ENCODE peak calls at places on chromosomes 12 and 14, in nine cellular contexts. One of them, this sample, is unnamed.

GRCh38 chr14:94129758-94130414 is 482 bp upstream of the IFI27L2 start:
- DNase-seq in psoas muscle: no peak
- DNase-seq in retinal pigment epithelial cell: no peak
- DNase-seq in GM12864: no peak
- DNase-seq in left ventricle myocardium inferior: peak; percentile 50
- DNase-seq in upper lobe of right lung: no peak
- DNase-seq in AG10803: peak; percentile 41
- DNase-seq in lower leg skin: peak; percentile 85
- DNase-seq in fibroblast of pulmonary artery: peak; percentile 48
- DNase-seq in this sample: peak; percentile 75

GRCh38 chr12:53961025-53961761 is 6.5 kb downstream of the HOXC12 start:
- DNase-seq in psoas muscle: peak; percentile 54
- DNase-seq in retinal pigment epithelial cell: no peak
- DNase-seq in GM12864: no peak
- DNase-seq in left ventricle myocardium inferior: no peak
- DNase-seq in upper lobe of right lung: no peak
- DNase-seq in AG10803: no peak
- DNase-seq in lower leg skin: no peak
- DNase-seq in fibroblast of pulmonary artery: no peak
- DNase-seq in this sample: no peak

GRCh38 chr12:132163041-132163910 is 19.0 kb downstream of the NOC4L start:
- DNase-seq in psoas muscle: peak; percentile 42
- DNase-seq in retinal pigment epithelial cell: no peak
- DNase-seq in GM12864: no peak
- DNase-seq in left ventricle myocardium inferior: peak; percentile 11
- DNase-seq in upper lobe of right lung: no peak
- DNase-seq in AG10803: no peak
- DNase-seq in lower leg skin: no peak
- DNase-seq in fibroblast of pulmonary artery: no peak
- DNase-seq in this sample: no peak

GRCh38 chr14:92009604-92010003 is 30.3 kb downstream of the TRIP11 start:
- DNase-seq in psoas muscle: no peak
- DNase-seq in retinal pigment epithelial cell: no peak
- DNase-seq in GM12864: no peak
- DNase-seq in left ventricle myocardium inferior: no peak
- DNase-seq in upper lobe of right lung: no peak
- DNase-seq in AG10803: no peak
- DNase-seq in lower leg skin: no peak
- DNase-seq in fibroblast of pulmonary artery: no peak
- DNase-seq in this sample: no peak

GRCh38 chr12:106975098-106975497 is 11.8 kb downstream of the MTERF2 start:
- DNase-seq in psoas muscle: no peak
- DNase-seq in retinal pigment epithelial cell: no peak
- DNase-seq in GM12864: no peak
- DNase-seq in left ventricle myocardium inferior: no peak
- DNase-seq in upper lobe of right lung: no peak
- DNase-seq in AG10803: no peak
- DNase-seq in lower leg skin: no peak
- DNase-seq in fibroblast of pulmonary artery: no peak
- DNase-seq in this sample: no peak

GRCh38 chr12:54126696-54127537 is 61.9 kb downstream of the SMUG1 start:
- DNase-seq in psoas muscle: peak; percentile 84
- DNase-seq in retinal pigment epithelial cell: no peak
- DNase-seq in GM12864: no peak
- DNase-seq in left ventricle myocardium inferior: peak; percentile 66
- DNase-seq in upper lobe of right lung: no peak
- DNase-seq in AG10803: peak; percentile 53
- DNase-seq in lower leg skin: peak; percentile 97
- DNase-seq in fibroblast of pulmonary artery: no peak
- DNase-seq in this sample: peak; percentile 54

GRCh38 chr14:75196468-75196867 is 20.1 kb upstream of the TMED10 start:
- DNase-seq in psoas muscle: no peak
- DNase-seq in retinal pigment epithelial cell: no peak
- DNase-seq in GM12864: no peak
- DNase-seq in left ventricle myocardium inferior: no peak
- DNase-seq in upper lobe of right lung: peak; percentile 71
- DNase-seq in AG10803: no peak
- DNase-seq in lower leg skin: no peak
- DNase-seq in fibroblast of pulmonary artery: no peak
- DNase-seq in this sample: no peak

GRCh38 chr12:52368494-52368893 is 1.2 kb upstream of the KRT85 start:
- DNase-seq in psoas muscle: no peak
- DNase-seq in retinal pigment epithelial cell: no peak
- DNase-seq in GM12864: no peak
- DNase-seq in left ventricle myocardium inferior: no peak
- DNase-seq in upper lobe of right lung: no peak
- DNase-seq in AG10803: no peak
- DNase-seq in lower leg skin: no peak
- DNase-seq in fibroblast of pulmonary artery: no peak
- DNase-seq in this sample: no peak

GRCh38 chr12:83040339-83040738 is 353.6 kb downstream of the TMTC2 start:
- DNase-seq in psoas muscle: no peak
- DNase-seq in retinal pigment epithelial cell: no peak
- DNase-seq in GM12864: no peak
- DNase-seq in left ventricle myocardium inferior: no peak
- DNase-seq in upper lobe of right lung: no peak
- DNase-seq in AG10803: no peak
- DNase-seq in lower leg skin: no peak
- DNase-seq in fibroblast of pulmonary artery: peak; percentile 10
- DNase-seq in this sample: no peak

DNA sequence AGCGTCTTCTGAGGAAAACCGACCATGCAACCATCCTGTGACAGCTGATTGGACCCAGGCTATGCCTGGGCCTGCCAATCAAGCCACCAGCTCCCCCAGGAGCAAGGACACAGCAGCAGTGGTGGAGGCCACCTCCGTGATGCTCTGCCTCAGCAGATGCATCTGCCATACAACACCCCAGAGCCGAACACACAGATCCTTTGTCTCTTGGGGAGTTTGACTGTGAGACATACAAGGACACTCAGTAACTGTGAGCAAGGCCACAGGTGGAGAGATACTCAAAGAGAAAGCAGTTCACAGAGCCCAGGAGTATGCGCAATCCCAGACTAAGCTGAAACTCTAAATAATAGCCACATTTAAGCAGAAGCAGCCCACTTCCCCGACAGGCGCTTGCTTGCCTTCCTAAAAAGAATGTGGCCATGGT is 10.0 kb upstream of the CNIH1 start:
- DNase-seq in psoas muscle: no peak
- DNase-seq in retinal pigment epithelial cell: no peak
- DNase-seq in GM12864: no peak
- DNase-seq in left ventricle myocardium inferior: no peak
- DNase-seq in upper lobe of right lung: no peak
- DNase-seq in AG10803: no peak
- DNase-seq in lower leg skin: no peak
- DNase-seq in fibroblast of pulmonary artery: no peak
- DNase-seq in this sample: no peak
- H3K4me3 ChIP-seq in psoas muscle: no peak overlapping the region
- H3K4me3 ChIP-seq in retinal pigment epithelial cell: no peak overlapping the region
- H3K4me3 ChIP-seq in GM12864: no peak overlapping the region
- H3K4me3 ChIP-seq in left ventricle myocardium inferior: no peak overlapping the region
- H3K4me3 ChIP-seq in upper lobe of right lung: no peak overlapping the region
- H3K4me3 ChIP-seq in AG10803: no peak overlapping the region
- H3K4me3 ChIP-seq in lower leg skin: no peak overlapping the region
- H3K4me3 ChIP-seq in fibroblast of pulmonary artery: no peak overlapping the region
- H3K4me3 ChIP-seq in this sample: no peak overlapping the region

GRCh38 chr12:32988982-32989381 is 92.4 kb upstream of the PKP2 start:
- DNase-seq in psoas muscle: no peak
- DNase-seq in retinal pigment epithelial cell: peak; percentile 44
- DNase-seq in GM12864: no peak
- DNase-seq in left ventricle myocardium inferior: no peak
- DNase-seq in upper lobe of right lung: no peak
- DNase-seq in AG10803: no peak
- DNase-seq in lower leg skin: no peak
- DNase-seq in fibroblast of pulmonary artery: peak; percentile 21
- DNase-seq in this sample: no peak
- TF ChIP-seq CTCF in psoas muscle: no peak
- TF ChIP-seq CTCF in retinal pigment epithelial cell: no peak
- TF ChIP-seq CTCF in GM12864: no peak
- TF ChIP-seq CTCF in left ventricle myocardium inferior: no peak
- TF ChIP-seq CTCF in upper lobe of right lung: no peak
- TF ChIP-seq CTCF in AG10803: no peak
- TF ChIP-seq CTCF in lower leg skin: no peak
- TF ChIP-seq CTCF in fibroblast of pulmonary artery: no peak
- TF ChIP-seq CTCF in this sample: no peak

DNA sequence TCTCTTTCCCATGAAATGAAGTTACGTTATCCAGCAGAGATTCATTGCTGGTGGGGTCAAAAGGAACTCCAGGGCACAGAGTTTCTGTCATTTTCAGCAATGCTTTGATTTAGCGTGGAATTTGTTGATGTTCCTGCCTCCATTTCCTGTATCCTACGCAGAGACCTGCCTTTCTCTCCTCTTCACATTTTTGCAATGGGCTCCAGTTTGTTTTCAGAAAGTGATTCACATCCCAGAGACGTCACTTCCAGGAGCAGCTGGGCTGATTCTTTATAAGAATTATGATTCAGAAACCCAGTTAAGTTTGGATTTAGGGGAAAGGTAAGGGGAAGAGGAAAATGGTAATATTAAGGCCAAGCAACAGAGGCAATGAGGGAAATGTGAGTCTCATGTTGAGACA is 11.6 kb downstream of the RNASE10 start:
- DNase-seq in psoas muscle: no peak
- DNase-seq in retinal pigment epithelial cell: no peak
- DNase-seq in GM12864: no peak
- DNase-seq in left ventricle myocardium inferior: no peak
- DNase-seq in upper lobe of right lung: no peak
- DNase-seq in AG10803: peak; percentile 4
- DNase-seq in lower leg skin: no peak
- DNase-seq in fibroblast of pulmonary artery: peak; percentile 82
- DNase-seq in this sample: peak; percentile 89
- H3K4me3 ChIP-seq in psoas muscle: no peak overlapping the region
- H3K4me3 ChIP-seq in retinal pigment epithelial cell: no peak overlapping the region
- H3K4me3 ChIP-seq in GM12864: no peak overlapping the region
- H3K4me3 ChIP-seq in left ventricle myocardium inferior: no peak overlapping the region
- H3K4me3 ChIP-seq in upper lobe of right lung: no peak overlapping the region
- H3K4me3 ChIP-seq in AG10803: no peak overlapping the region
- H3K4me3 ChIP-seq in lower leg skin: no peak overlapping the region
- H3K4me3 ChIP-seq in fibroblast of pulmonary artery: no peak overlapping the region
- H3K4me3 ChIP-seq in this sample: no peak overlapping the region

GRCh38 chr12:55132816-55133215 is 6.6 kb downstream of the OR9K2 start:
- DNase-seq in psoas muscle: no peak
- DNase-seq in retinal pigment epithelial cell: no peak
- DNase-seq in GM12864: no peak
- DNase-seq in left ventricle myocardium inferior: no peak
- DNase-seq in upper lobe of right lung: no peak
- DNase-seq in AG10803: no peak
- DNase-seq in lower leg skin: no peak
- DNase-seq in fibroblast of pulmonary artery: no peak
- DNase-seq in this sample: no peak
- TF ChIP-seq CTCF in psoas muscle: no peak
- TF ChIP-seq CTCF in retinal pigment epithelial cell: no peak
- TF ChIP-seq CTCF in GM12864: peak; percentile 26
- TF ChIP-seq CTCF in left ventricle myocardium inferior: no peak
- TF ChIP-seq CTCF in upper lobe of right lung: no peak
- TF ChIP-seq CTCF in AG10803: no peak
- TF ChIP-seq CTCF in lower leg skin: no peak
- TF ChIP-seq CTCF in fibroblast of pulmonary artery: no peak
- TF ChIP-seq CTCF in this sample: peak; percentile 1

DNA sequence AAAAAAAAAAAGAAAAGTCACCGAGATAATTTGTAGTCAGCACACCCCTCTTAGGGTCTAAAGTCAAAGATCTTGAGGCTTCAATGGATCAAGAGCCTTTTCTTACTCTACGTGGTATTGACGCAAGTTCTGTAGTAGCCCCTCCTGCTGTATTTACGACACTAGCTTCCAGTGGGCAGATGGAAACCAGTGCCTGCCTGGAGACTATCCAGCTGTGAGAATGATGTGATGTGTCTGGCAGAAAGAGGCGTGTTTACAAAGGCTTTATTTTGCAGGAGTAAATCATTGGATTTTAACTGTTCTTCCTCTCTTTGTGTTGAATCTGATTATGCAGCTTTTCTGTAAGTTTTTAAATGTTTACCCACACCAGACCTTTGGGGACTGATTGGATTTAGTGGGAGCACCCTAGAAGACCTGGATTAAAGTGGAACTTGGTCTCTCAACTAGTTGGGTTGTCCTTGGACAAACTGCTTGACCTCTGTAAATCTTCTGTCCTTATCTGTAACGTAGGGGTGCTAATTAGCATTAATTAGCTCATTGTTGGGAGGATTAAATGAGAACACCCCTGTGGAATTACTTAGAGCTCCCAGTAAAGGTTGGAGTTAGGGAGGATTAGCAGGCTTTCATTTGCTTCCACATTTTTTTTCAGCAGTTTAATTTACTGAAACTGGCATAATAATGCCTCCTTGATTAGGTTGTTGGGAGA is 72.4 kb downstream of the RASSF3 start:
- DNase-seq in psoas muscle: no peak
- DNase-seq in retinal pigment epithelial cell: peak; percentile 76
- DNase-seq in GM12864: no peak
- DNase-seq in left ventricle myocardium inferior: peak; percentile 50
- DNase-seq in upper lobe of right lung: no peak
- DNase-seq in AG10803: peak; percentile 89
- DNase-seq in lower leg skin: peak; percentile 67
- DNase-seq in fibroblast of pulmonary artery: peak; percentile 96
- DNase-seq in this sample: peak; percentile 84
- H3K4me3 ChIP-seq in psoas muscle: no peak overlapping the region
- H3K4me3 ChIP-seq in retinal pigment epithelial cell: no peak overlapping the region
- H3K4me3 ChIP-seq in GM12864: no peak overlapping the region
- H3K4me3 ChIP-seq in left ventricle myocardium inferior: peak overlapping the region; percentile 43
- H3K4me3 ChIP-seq in upper lobe of right lung: no peak overlapping the region
- H3K4me3 ChIP-seq in AG10803: no peak overlapping the region
- H3K4me3 ChIP-seq in lower leg skin: no peak overlapping the region
- H3K4me3 ChIP-seq in fibroblast of pulmonary artery: no peak overlapping the region
- H3K4me3 ChIP-seq in this sample: no peak overlapping the region

DNA sequence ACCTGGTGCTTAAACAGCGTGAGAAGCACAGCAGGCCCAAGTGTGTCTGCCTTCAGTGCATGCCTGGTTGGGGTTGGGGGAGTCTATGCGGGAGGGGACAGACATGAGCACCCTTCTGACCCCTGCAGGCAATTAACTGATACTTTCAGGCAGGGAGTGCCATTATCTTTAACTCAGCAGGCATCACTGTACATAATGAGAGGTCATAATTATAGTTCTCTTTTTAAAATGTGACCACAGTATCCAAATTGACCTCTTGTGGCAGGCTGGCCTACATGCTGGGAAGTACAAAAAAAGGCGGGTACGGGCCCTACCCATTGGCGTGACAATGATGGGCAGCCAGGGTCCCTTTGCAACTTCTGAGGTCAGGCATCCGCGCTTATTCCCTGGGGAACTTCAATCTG is 209.1 kb downstream of the FOXN3 start:
- DNase-seq in psoas muscle: no peak
- DNase-seq in retinal pigment epithelial cell: no peak
- DNase-seq in GM12864: no peak
- DNase-seq in left ventricle myocardium inferior: no peak
- DNase-seq in upper lobe of right lung: no peak
- DNase-seq in AG10803: no peak
- DNase-seq in lower leg skin: no peak
- DNase-seq in fibroblast of pulmonary artery: no peak
- DNase-seq in this sample: no peak
- TF ChIP-seq CTCF in psoas muscle: no peak
- TF ChIP-seq CTCF in retinal pigment epithelial cell: no peak
- TF ChIP-seq CTCF in GM12864: no peak
- TF ChIP-seq CTCF in left ventricle myocardium inferior: no peak
- TF ChIP-seq CTCF in upper lobe of right lung: no peak
- TF ChIP-seq CTCF in AG10803: no peak
- TF ChIP-seq CTCF in lower leg skin: no peak
- TF ChIP-seq CTCF in fibroblast of pulmonary artery: no peak
- TF ChIP-seq CTCF in this sample: no peak

DNA sequence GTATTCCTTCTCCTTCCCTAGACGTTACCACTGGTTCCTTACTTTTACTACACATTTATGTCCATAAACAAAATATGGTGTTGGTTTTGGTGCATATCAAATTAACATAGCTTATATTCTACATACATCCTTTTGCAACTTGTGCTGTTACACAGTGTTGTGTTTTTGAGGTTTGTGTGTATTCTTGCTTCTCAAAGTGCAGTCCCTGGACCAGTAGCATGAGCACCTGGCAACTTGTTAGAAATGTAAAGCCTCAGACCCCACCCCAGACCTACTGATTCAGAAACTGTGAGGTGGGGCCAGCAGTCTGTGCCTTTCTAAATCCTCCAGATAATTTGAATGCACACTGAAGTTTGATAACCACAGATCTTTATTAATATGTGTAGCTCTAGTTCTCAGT is 65.9 kb downstream of the RNFT2 start:
- DNase-seq in psoas muscle: no peak
- DNase-seq in retinal pigment epithelial cell: no peak
- DNase-seq in GM12864: no peak
- DNase-seq in left ventricle myocardium inferior: no peak
- DNase-seq in upper lobe of right lung: no peak
- DNase-seq in AG10803: no peak
- DNase-seq in lower leg skin: no peak
- DNase-seq in fibroblast of pulmonary artery: no peak
- DNase-seq in this sample: no peak
- H3K4me3 ChIP-seq in psoas muscle: no peak overlapping the region
- H3K4me3 ChIP-seq in retinal pigment epithelial cell: no peak overlapping the region
- H3K4me3 ChIP-seq in GM12864: no peak overlapping the region
- H3K4me3 ChIP-seq in left ventricle myocardium inferior: no peak overlapping the region
- H3K4me3 ChIP-seq in upper lobe of right lung: no peak overlapping the region
- H3K4me3 ChIP-seq in AG10803: no peak overlapping the region
- H3K4me3 ChIP-seq in lower leg skin: no peak overlapping the region
- H3K4me3 ChIP-seq in fibroblast of pulmonary artery: no peak overlapping the region
- H3K4me3 ChIP-seq in this sample: no peak overlapping the region